ENCODE peak calls at places on chromosomes 4 and X, in five cellular contexts. Q is heart left ventricle, G is DMS53, J is ureter, X is NCI-H1436. S is an unnamed sample.
A peak's percentile ranks its signal among the peaks of the same experiment; 100 is the strongest.

GRCh38 chr4:183996868-183997267 is 91.8 kb downstream of the STOX2 start:
- DNase-seq in X (no peak), Q (no peak), J (no peak), G (no peak), S (no peak)

GRCh38 chr4:124483043-124483906 is 229.3 kb downstream of the ANKRD50 start:
- DNase-seq in G (peak; percentile 45), X (no peak), Q (no peak), J (no peak), S (no peak)

GRCh38 chr4:100188829-100189228 is 1.4 kb downstream of the DDIT4L start:
- DNase-seq in J (no peak), G (peak; percentile 40), X (no peak), Q (no peak), S (no peak)

GRCh38 chrX:47562615-47563243 is 1.7 kb downstream of the ARAF start:
- DNase-seq in Q (no peak), J (no peak), G (peak; percentile 42), X (no peak), S (no peak)

GRCh38 chr4:38188631-38189101 is 228.5 kb downstream of the PTTG2 start:
- DNase-seq in X (no peak), J (no peak), G (no peak), Q (no peak), S (no peak)

GRCh38 chr4:5543681-5544080 is 164.7 kb downstream of the EVC2 start:
- DNase-seq in J (no peak), X (no peak), Q (no peak), G (no peak), S (peak; percentile 62)

GRCh38 chr4:183254162-183254561 is 65.9 kb downstream of the CLDN22 start:
- DNase-seq in J (no peak), X (no peak), Q (no peak), G (no peak), S (no peak)

GRCh38 chr4:139633661-139634060 is 32.0 kb upstream of the MGST2 start:
- DNase-seq in X (peak; percentile 54), J (no peak), Q (peak; percentile 32), G (peak; percentile 76), S (no peak)

GRCh38 chr4:87241341-87241740 is 20.9 kb upstream of the KLHL8 start:
- DNase-seq in G (no peak), J (no peak), X (no peak), Q (no peak), S (no peak)

GRCh38 chrX:46648660-46649059 is 75.1 kb downstream of the CHST7 start:
- DNase-seq in J (no peak), Q (no peak), G (no peak), X (no peak), S (no peak)

GRCh38 chr4:15652191-15652590 is 3.0 kb downstream of the FBXL5 start:
- DNase-seq in J (no peak), X (no peak), Q (no peak), G (no peak), S (no peak)

GRCh38 chr4:41339812-41340809 is 83.4 kb downstream of the UCHL1 start:
- DNase-seq in X (no peak), J (no peak), Q (no peak), G (peak; percentile 90), S (no peak)

GRCh38 chrX:47078129-47079043 is at the start of gene RGN:
- DNase-seq in Q (peak; percentile 23), G (peak; percentile 42), X (no peak), J (no peak), S (no peak)

GRCh38 chr4:113996599-113997177 is 17.2 kb upstream of the ARSJ start:
- DNase-seq in J (no peak), Q (no peak), G (no peak), X (no peak), S (no peak)

GRCh38 chr4:121025540-121025939 is 46.8 kb downstream of the NDNF start:
- DNase-seq in Q (no peak), J (no peak), X (no peak), G (no peak), S (no peak)

GRCh38 chrX:49184294-49185061 is 1.7 kb downstream of the PRICKLE3 start:
- DNase-seq in J (peak; percentile 93), X (peak; percentile 89), G (peak; percentile 88), Q (peak; percentile 88), S (peak; percentile 91)

GRCh38 chr4:70183168-70183939 is 12.2 kb upstream of the ODAM start:
- DNase-seq in J (no peak), G (peak; percentile 72), X (peak; percentile 20), Q (no peak), S (no peak)